ENCODE peak calls at places on chromosomes 2 and 18, in nine cellular contexts. L is neural progenitor cell, Z is heart left ventricle, F is HCT116, U is AG04450, C is choroid plexus epithelial cell, E is suprapubic skin, P is cardiac fibroblast, J is right atrium auricular region. K is an unnamed sample.

GRCh38 chr2:11824901-11825592 is 78.6 kb downstream of the LPIN1 start:
- DNase-seq in C (no peak), E (no peak), L (no peak), F (no peak), J (no peak), P (no peak), U (no peak), Z (peak), K (peak)

GRCh38 chr2:24210106-24210455 is 35.2 kb downstream of the FAM228A start:
- DNase-seq in L (no peak), Z (no peak), F (no peak), C (no peak), J (no peak), U (no peak), E (no peak), P (no peak), K (no peak)

GRCh38 chr18:70047931-70048603 is 100.4 kb upstream of the CD226 start:
- DNase-seq in E (no peak), C (peak), Z (no peak), U (no peak), F (no peak), J (no peak), L (no peak), P (peak), K (peak)

GRCh38 chr2:238106339-238106697 is 6.2 kb downstream of the ESPNL start:
- DNase-seq in U (no peak), Z (no peak), J (no peak), E (no peak), C (no peak), F (no peak), P (no peak), L (no peak), K (no peak)

GRCh38 chr2:40256649-40257048 is 195.2 kb downstream of the SLC8A1 start:
- DNase-seq in E (no peak), Z (no peak), C (peak), J (no peak), F (no peak), U (no peak), P (peak), L (peak), K (no peak)

GRCh38 chr18:55012041-55012440 is 52.8 kb upstream of the CCDC68 start:
- DNase-seq in C (peak), E (no peak), P (no peak), Z (no peak), J (no peak), U (no peak), L (no peak), F (no peak), K (no peak)

GRCh38 chr2:39938035-39938835 is 159.2 kb upstream of the THUMPD2 start:
- DNase-seq in L (no peak), F (no peak), C (peak), Z (no peak), E (no peak), U (peak), J (no peak), P (peak), K (peak)

GRCh38 chr2:26530696-26531095 is 52.8 kb upstream of the OTOF start:
- DNase-seq in E (peak), F (no peak), U (no peak), Z (no peak), P (peak), J (no peak), C (peak), L (no peak), K (peak)

GRCh38 chr18:59823611-59824195 is 76.1 kb upstream of the PMAIP1 start:
- DNase-seq in L (peak), P (peak), E (peak), U (peak), Z (peak), J (peak), F (peak), C (peak), K (peak)

GRCh38 chr2:177908824-177909223 is 163.8 kb downstream of the PDE11A start:
- DNase-seq in L (no peak), P (no peak), Z (no peak), J (no peak), U (no peak), C (no peak), E (no peak), F (no peak), K (no peak)

GRCh38 chr2:170940066-170940465 is 11.0 kb downstream of the GORASP2 start:
- DNase-seq in E (no peak), U (no peak), J (no peak), F (no peak), Z (no peak), L (no peak), C (no peak), P (no peak), K (no peak)

GRCh38 chr2:197838036-197838435 is 33.6 kb downstream of the PLCL1 start:
- DNase-seq in U (no peak), J (no peak), F (no peak), Z (no peak), P (peak), E (no peak), C (peak), L (no peak), K (peak)

GRCh38 chr2:170087394-170087793 is 90.6 kb upstream of the MYO3B start:
- DNase-seq in C (no peak), J (no peak), P (no peak), Z (no peak), E (no peak), F (no peak), U (no peak), L (no peak), K (no peak)

GRCh38 chr2:216474925-216475670 is 23.5 kb upstream of the RPL37A start:
- DNase-seq in P (no peak), J (no peak), Z (no peak), L (no peak), U (no peak), F (no peak), E (no peak), C (no peak), K (no peak)

GRCh38 chr2:126219081-126219480 is 436.9 kb upstream of the GYPC start:
- DNase-seq in F (no peak), P (no peak), U (no peak), L (no peak), E (no peak), J (no peak), Z (no peak), C (no peak), K (no peak)

DNA sequence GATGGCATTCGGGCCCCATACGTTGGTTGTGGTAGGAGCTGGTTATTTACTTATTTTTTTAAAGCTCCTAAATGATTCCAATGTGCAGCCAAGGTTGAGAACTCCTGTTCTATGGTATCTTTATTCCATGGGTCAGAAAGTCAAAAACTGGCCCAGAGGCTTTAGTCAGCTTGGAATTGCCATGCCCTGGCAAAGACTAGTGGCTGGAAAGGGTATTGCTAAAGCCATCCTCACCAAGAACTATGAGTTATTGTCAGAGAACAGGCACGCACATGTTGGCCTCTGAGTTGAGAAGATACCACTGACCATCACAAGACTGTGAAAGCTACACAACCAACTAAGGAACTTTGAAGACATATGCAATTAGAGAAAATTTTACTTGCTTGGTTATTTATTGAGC is 47.9 kb upstream of the ACMSD start:
- DNase-seq in U (no peak), C (no peak), L (no peak), E (no peak), J (no peak), F (no peak), P (no peak), Z (no peak), K (no peak)
- TF ChIP-seq CTCF in U (peak), C (no peak), L (peak), E (no peak), J (no peak), F (no peak), P (peak), Z (no peak), K (peak)

DNA sequence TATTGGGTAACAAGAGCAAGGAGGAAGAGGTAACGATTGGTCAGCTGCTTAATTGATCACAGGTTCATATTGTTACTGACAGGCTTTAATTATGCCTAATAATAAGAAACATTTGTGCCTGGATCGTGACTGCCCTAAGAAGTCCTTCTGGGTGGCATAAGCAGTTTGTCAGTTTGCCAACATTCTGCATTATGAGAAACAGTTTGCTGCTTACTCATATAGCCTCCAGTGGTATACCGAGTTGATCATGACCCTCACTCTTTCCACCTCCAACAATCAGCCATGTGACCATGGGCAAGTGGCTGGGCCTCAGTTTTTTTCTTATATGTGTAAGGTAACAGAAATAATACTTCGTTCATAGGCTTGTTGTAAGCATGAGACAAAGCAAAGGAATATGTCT is 96.6 kb upstream of the CABLES1 start:
- DNase-seq in Z (no peak), J (no peak), P (peak), L (no peak), U (no peak), F (no peak), E (no peak), C (peak), K (peak)
- H3K4me3 ChIP-seq in Z (no peak), J (no peak), P (no peak), L (no peak), U (no peak), F (no peak), E (no peak), C (no peak), K (no peak)

GRCh38 chr18:47283476-47283875 is 32.0 kb upstream of the SKOR2 start:
- DNase-seq in P (peak), J (no peak), F (peak), C (peak), E (no peak), U (no peak), L (peak), Z (no peak), K (peak)
- TF ChIP-seq CTCF in P (peak), J (peak), F (peak), C (peak), E (no peak), U (peak), L (peak), Z (peak), K (peak)

GRCh38 chr2:62740221-62740620 is 34.7 kb downstream of the EHBP1 start:
- DNase-seq in Z (no peak), U (no peak), F (no peak), L (no peak), E (no peak), J (no peak), P (no peak), C (no peak), K (no peak)
- H3K4me3 ChIP-seq in Z (no peak), U (no peak), F (no peak), L (no peak), E (no peak), J (no peak), P (no peak), C (no peak), K (no peak)

GRCh38 chr18:56240405-56240804 is 398.0 kb downstream of the TXNL1 start:
- DNase-seq in P (peak), E (no peak), L (no peak), C (peak), J (no peak), F (no peak), Z (no peak), U (peak), K (no peak)

GRCh38 chr18:56233595-56233994 is 404.8 kb downstream of the TXNL1 start:
- DNase-seq in U (peak), Z (peak), C (peak), L (no peak), E (no peak), P (peak), F (no peak), J (no peak), K (peak)

GRCh38 chr18:56235773-56236115 is 402.6 kb downstream of the TXNL1 start:
- DNase-seq in L (peak), E (no peak), C (no peak), P (no peak), J (no peak), U (no peak), Z (no peak), F (no peak), K (no peak)

GRCh38 chr18:56235061-56235772 is 403.2 kb downstream of the TXNL1 start:
- DNase-seq in L (peak), E (no peak), U (no peak), F (no peak), J (no peak), P (no peak), C (no peak), Z (no peak), K (no peak)

DNA sequence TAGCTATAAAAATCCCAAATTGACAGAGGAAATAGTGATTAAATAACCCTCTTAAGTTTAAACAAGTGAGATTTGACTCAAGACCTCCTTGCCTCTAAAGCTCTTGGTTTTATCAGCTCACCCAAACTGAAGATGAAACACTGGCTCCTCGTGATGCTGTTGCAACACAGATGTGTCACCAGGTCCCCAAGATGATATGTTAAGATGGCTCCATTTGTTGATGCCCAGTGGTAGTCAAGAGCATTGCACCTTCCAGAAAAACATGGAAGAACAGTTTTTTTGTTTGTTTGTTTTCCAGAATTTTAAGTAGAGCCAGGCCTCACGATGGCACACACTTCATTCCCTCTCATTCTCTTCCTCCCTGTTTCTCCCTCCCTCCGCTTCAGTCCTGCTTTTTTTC is 399.8 kb downstream of the TXNL1 start:
- DNase-seq in C (no peak), L (no peak), F (no peak), P (peak), E (no peak), Z (no peak), U (no peak), J (no peak), K (no peak)
- TF ChIP-seq CTCF in C (peak), L (peak), F (no peak), P (peak), E (no peak), Z (no peak), U (peak), J (no peak), K (peak)

DNA sequence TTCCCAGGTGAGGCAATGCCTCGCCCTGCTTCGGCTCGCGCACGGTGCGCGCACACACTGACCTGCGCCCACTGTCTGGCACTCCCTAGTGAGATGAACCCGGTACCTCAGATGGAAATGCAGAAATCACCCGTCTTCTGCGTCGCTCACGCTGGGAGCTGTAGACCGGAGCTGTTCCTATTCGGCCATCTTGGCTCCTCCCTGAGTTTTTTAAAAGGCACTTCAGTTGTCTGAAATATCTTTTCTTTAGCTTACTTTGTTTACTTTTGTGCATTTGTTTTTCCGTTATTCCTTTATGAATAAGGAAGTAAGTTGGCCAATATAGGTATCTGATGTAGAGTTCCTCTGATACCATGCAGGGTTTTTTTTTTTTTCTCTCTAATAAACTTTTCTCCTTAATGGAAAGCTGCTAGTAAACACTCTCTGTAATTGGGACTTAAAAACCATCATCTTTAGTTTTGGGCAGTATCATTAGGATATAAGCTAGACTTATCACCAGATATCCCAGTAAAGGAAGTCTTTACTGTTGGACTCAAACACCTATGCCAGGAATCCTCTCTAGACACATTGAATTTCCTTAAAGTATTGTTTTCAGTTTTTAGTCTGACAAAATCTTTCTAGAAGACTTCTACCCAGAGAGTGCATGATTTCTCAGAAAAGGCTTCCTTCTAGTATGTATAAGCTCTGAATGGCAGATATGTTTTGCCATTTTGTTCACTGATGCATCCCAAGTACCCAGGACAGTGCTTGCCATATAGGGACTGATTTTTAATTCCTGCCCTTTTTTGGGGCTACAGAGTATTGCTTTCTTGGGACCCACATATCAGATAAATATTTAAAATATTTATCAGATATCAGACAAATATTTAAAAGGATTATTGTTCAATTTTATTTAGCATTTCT is 35.8 kb upstream of the DYSF start:
- DNase-seq in E (no peak), L (peak), Z (no peak), P (no peak), C (no peak), F (peak), U (no peak), J (no peak), K (no peak)
- H3K4me3 ChIP-seq in E (peak), L (peak), Z (peak), P (no peak), C (peak), F (peak), U (no peak), J (peak), K (no peak)

GRCh38 chr2:29336741-29337340 is 221.6 kb downstream of the CLIP4 start:
- DNase-seq in E (no peak), Z (no peak), L (no peak), U (no peak), C (no peak), J (no peak), P (no peak), F (no peak), K (no peak)

GRCh38 chr2:29332540-29332939 is 217.3 kb downstream of the CLIP4 start:
- DNase-seq in L (no peak), U (no peak), C (no peak), P (no peak), J (no peak), E (no peak), Z (no peak), F (no peak), K (no peak)

GRCh38 chr2:29334723-29335122 is 219.5 kb downstream of the CLIP4 start:
- DNase-seq in U (no peak), C (no peak), E (no peak), P (no peak), Z (no peak), J (no peak), L (no peak), F (no peak), K (no peak)

GRCh38 chr2:29335391-29335790 is 220.2 kb downstream of the CLIP4 start:
- DNase-seq in J (no peak), L (no peak), Z (no peak), U (no peak), C (no peak), F (no peak), E (no peak), P (no peak), K (no peak)

GRCh38 chr2:29336334-29336733 is 221.1 kb downstream of the CLIP4 start:
- DNase-seq in U (no peak), L (no peak), C (no peak), J (no peak), Z (no peak), F (no peak), P (no peak), E (no peak), K (no peak)
- TF ChIP-seq CTCF in U (no peak), L (no peak), C (no peak), J (no peak), Z (no peak), F (no peak), P (no peak), E (no peak), K (no peak)

DNA sequence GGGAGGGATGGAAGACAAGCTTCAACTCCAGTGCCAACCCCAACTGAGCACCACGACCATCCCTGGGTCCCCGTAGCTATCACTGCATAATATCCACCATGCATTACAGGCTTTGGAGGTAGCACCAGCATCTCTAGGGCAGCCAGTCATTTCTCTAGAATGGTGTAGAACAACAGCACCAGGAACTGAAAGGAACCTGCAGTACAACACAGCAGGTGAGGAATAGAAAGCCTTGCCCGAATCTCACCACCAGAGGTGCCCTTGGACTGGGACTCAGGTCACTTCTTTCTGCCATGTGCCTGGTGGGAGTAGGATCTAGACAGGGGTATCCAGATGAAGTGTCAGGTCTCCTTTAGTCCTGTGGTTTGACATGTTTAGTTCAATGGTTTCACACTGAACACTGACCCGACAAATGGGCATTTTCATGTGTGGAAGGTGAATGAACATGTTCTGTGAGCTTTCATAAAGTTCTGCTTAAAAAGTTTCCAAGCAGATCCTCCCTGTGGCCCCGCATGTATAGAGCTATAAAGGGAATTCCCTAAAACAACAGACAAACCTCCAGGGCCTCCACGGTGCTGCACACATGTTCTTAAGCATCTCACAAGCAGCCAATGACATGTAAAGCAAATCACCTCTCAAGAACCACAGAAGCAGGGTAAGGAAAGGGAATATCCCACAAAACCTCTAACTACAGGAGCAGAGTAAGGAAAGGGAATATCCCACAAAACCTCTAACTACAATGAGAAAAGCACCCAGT is 208.3 kb downstream of the AFF3 start:
- DNase-seq in E (no peak), U (no peak), J (no peak), C (no peak), F (no peak), L (no peak), P (no peak), Z (no peak), K (no peak)
- H3K4me3 ChIP-seq in E (no peak), U (no peak), J (no peak), C (no peak), F (no peak), L (no peak), P (no peak), Z (no peak), K (no peak)

K was measured in fibroblast of the aortic adventitia.